ENCODE peak calls at places on chromosome 1, in seven cellular contexts. K is heart right ventricle, W is astrocyte, F is AG10803, O is A549, A is prostate gland, N is tibial artery. C is an unnamed sample.

GRCh38 chr1:108962681-108963051 is 618 bp downstream of the CLCC1 start:
- DNase-seq in K (peak; percentile 10), W (no peak), F (no peak), O (peak; percentile 22), A (peak; percentile 26), N (no peak), C (no peak)

GRCh38 chr1:65910432-65910831 is 117.7 kb downstream of the PDE4B start:
- DNase-seq in K (no peak), W (no peak), F (no peak), O (no peak), A (no peak), N (no peak), C (no peak)

GRCh38 chr1:27705545-27705944 is 20.2 kb upstream of the FAM76A start:
- DNase-seq in K (no peak), W (no peak), F (no peak), O (no peak), A (no peak), N (no peak), C (no peak)

GRCh38 chr1:107691542-107691941 is 273.4 kb downstream of the VAV3 start:
- DNase-seq in K (no peak), W (peak; percentile 14), F (no peak), O (no peak), A (peak; percentile 36), N (no peak), C (peak; percentile 49)

GRCh38 chr1:42043811-42044210 is 109.4 kb upstream of the GUCA2B start:
- DNase-seq in K (no peak), W (no peak), F (no peak), O (no peak), A (no peak), N (no peak), C (no peak)

GRCh38 chr1:219163401-219163954 is 10.2 kb upstream of the LYPLAL1 start:
- DNase-seq in K (no peak), W (no peak), F (no peak), O (no peak), A (no peak), N (no peak), C (no peak)

GRCh38 chr1:116372186-116372585 is 858 bp upstream of the ATP1A1 start:
- DNase-seq in K (no peak), W (no peak), F (no peak), O (no peak), A (no peak), N (no peak), C (no peak)

GRCh38 chr1:209743145-209743482 is 12.7 kb upstream of the TRAF3IP3 start:
- DNase-seq in K (no peak), W (peak; percentile 67), F (peak; percentile 56), O (no peak), A (no peak), N (peak; percentile 69), C (no peak)

GRCh38 chr1:246035060-246035531 is 472.0 kb downstream of the SMYD3 start:
- DNase-seq in K (no peak), W (no peak), F (peak; percentile 16), O (no peak), A (no peak), N (no peak), C (no peak)

GRCh38 chr1:188949701-188950100 is 1528.0 kb downstream of the BRINP3 start:
- DNase-seq in K (no peak), W (no peak), F (no peak), O (peak; percentile 16), A (no peak), N (no peak), C (no peak)

GRCh38 chr1:107430540-107431228 is 289.8 kb downstream of the NTNG1 start:
- DNase-seq in K (peak; percentile 12), W (peak; percentile 17), F (peak; percentile 31), O (peak; percentile 54), A (peak; percentile 23), N (no peak), C (no peak)

GRCh38 chr1:165501975-165502358 is 41.8 kb upstream of the LRRC52 start:
- DNase-seq in K (no peak), W (no peak), F (no peak), O (no peak), A (no peak), N (no peak), C (no peak)

GRCh38 chr1:7334475-7335035 is 436.5 kb upstream of the VAMP3 start:
- DNase-seq in K (peak; percentile 34), W (peak; percentile 76), F (peak; percentile 47), O (peak; percentile 50), A (peak; percentile 39), N (no peak), C (peak; percentile 68)

GRCh38 chr1:162631546-162632233 is 574 bp upstream of the DDR2 start:
- DNase-seq in K (peak; percentile 54), W (no peak), F (peak; percentile 78), O (no peak), A (no peak), N (peak; percentile 79), C (no peak)

GRCh38 chr1:162632234-162632666 is at the start of gene DDR2:
- DNase-seq in K (peak; percentile 59), W (peak; percentile 85), F (peak; percentile 99), O (no peak), A (no peak), N (peak; percentile 89), C (peak; percentile 94)

GRCh38 chr1:162635418-162635817 is 3.2 kb downstream of the DDR2 start:
- DNase-seq in K (no peak), W (no peak), F (peak; percentile 19), O (no peak), A (no peak), N (no peak), C (no peak)

GRCh38 chr1:162633327-162633762 is 1.1 kb downstream of the DDR2 start:
- DNase-seq in K (no peak), W (no peak), F (no peak), O (no peak), A (no peak), N (no peak), C (no peak)

DNA sequence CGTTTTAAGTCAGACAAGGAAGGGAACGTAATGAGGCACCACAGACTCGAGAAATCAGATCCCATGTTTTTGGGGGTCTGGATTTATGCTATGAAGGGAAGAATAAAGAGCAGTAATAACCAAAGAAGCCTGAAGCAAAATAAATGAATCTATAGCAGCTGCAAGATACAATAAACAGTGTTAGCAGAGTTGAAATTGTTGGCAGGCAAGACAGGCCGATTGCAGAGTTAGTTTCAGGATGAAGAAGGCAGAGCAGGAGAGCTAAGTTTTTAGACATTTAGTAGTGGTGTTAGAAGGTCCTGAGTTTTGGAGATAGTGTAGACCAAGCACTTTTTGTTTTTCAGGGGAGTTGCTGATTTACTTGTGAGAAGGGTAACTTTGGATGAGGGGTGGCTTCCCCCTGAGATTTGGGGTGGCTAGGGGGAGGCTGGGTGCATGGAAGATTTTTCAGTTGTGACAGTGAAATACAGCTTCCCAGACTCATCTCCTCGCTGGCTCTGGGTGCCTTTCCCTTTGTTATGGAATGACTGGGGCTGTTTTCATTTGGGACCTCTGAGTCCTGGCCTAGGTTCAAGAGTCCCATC is 571 bp downstream of the DDR2 start:
- DNase-seq in K (peak; percentile 38), W (no peak), F (peak; percentile 74), O (no peak), A (no peak), N (no peak), C (no peak)
- H3K4me3 ChIP-seq in K (peak overlapping the region; percentile 53), W (peak overlapping the region; percentile 88), F (peak overlapping the region; percentile 79), O (no peak overlapping the region), A (peak overlapping the region; percentile 9), N (peak overlapping the region; percentile 58), C (peak overlapping the region; percentile 24)

DNA sequence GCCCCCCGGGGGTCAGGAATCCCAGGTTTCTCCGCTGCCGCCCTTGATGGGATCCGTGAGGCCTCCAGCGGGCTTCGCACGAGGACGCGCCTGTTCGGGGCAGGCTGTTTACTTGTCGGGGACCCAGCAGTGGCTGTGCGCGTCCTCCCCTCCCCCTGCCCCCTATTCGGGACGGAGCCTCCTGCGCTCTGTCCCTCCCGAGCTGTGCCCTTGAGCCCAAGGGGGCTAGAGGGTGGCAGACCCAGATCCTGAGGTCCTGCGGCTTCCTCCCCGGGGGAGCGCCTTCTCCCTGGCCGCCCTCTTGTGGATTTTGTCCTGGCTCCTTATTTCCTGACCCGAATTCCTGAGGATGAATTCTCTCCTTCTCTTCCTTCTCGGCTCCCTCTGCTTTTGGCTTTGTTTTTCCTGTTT is 38.4 kb downstream of the PIK3CD start:
- DNase-seq in K (peak; percentile 22), W (no peak), F (no peak), O (no peak), A (peak; percentile 15), N (peak; percentile 68), C (peak; percentile 86)
- TF ChIP-seq CTCF in K (peak; percentile 16), W (no peak), F (peak; percentile 32), O (peak; percentile 13), A (no peak), N (no peak), C (no peak)

GRCh38 chr1:151325646-151326429 is 1.4 kb downstream of the PI4KB start:
- DNase-seq in K (no peak), W (peak; percentile 31), F (peak; percentile 33), O (no peak), A (no peak), N (no peak), C (no peak)

GRCh38 chr1:151326619-151327222 is 495 bp downstream of the PI4KB start:
- DNase-seq in K (peak; percentile 71), W (no peak), F (peak; percentile 40), O (peak; percentile 16), A (peak; percentile 15), N (peak; percentile 77), C (peak; percentile 60)

GRCh38 chr1:151324390-151324930 is 2.8 kb downstream of the PI4KB start:
- DNase-seq in K (no peak), W (no peak), F (no peak), O (no peak), A (no peak), N (no peak), C (no peak)

GRCh38 chr1:151327223-151327902 is at the start of gene PI4KB:
- DNase-seq in K (peak; percentile 97), W (peak; percentile 93), F (peak; percentile 98), O (peak; percentile 98), A (peak; percentile 94), N (peak; percentile 96), C (peak; percentile 97)

GRCh38 chr1:151325231-151325630 is 2.0 kb downstream of the PI4KB start:
- DNase-seq in K (no peak), W (peak; percentile 42), F (no peak), O (no peak), A (no peak), N (no peak), C (no peak)
- H3K4me3 ChIP-seq in K (no peak overlapping the region), W (peak overlapping the region; percentile 92), F (no peak overlapping the region), O (no peak overlapping the region), A (no peak overlapping the region), N (no peak overlapping the region), C (no peak overlapping the region)

DNA sequence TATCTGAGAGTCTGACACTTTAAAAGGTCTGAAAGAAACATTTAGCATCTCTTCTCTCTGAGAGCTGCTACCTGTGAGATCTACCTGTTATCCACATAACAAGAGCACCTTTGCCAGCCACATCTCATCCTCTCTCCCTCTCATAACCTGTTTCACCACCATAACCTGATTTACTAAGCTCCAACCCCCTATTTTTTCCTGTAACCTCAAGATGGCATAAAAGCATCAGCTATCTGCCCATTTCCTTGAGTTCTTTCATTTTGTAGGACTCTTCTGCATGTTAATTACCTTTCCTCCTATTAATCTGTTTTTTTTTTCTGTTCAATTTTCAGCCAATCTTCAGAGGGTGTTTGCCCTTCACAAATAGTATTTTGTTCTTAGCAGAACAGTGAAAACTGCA is 136.5 kb upstream of the KCNK1 start:
- DNase-seq in K (no peak), W (no peak), F (no peak), O (no peak), A (no peak), N (no peak), C (no peak)
- TF ChIP-seq CTCF in K (no peak), W (no peak), F (no peak), O (no peak), A (no peak), N (no peak), C (no peak)

GRCh38 chr1:172851077-172851476 is 192.2 kb downstream of the FASLG start:
- DNase-seq in K (no peak), W (no peak), F (peak; percentile 25), O (no peak), A (no peak), N (no peak), C (no peak)
- H3K4me3 ChIP-seq in K (no peak overlapping the region), W (no peak overlapping the region), F (peak overlapping the region; percentile 34), O (no peak overlapping the region), A (no peak overlapping the region), N (no peak overlapping the region), C (no peak overlapping the region)